ENCODE peak calls at places on chromosomes 3 and 15, in four cellular contexts. One of them, this sample, is unnamed.

GRCh38 chr15:89835190-89835564 is 20.5 kb upstream of the ANPEP start:
- DNase-seq in GM06990: no peak
- DNase-seq in HepG2: no peak
- DNase-seq in heart right ventricle: no peak
- DNase-seq in this sample: no peak

GRCh38 chr15:50138391-50138790 is 19.4 kb upstream of the ATP8B4 start:
- DNase-seq in heart right ventricle: no peak
- DNase-seq in GM06990: no peak
- DNase-seq in HepG2: no peak
- DNase-seq in this sample: no peak

GRCh38 chr3:23258110-23258509 is 55.0 kb downstream of the UBE2E2 start:
- DNase-seq in heart right ventricle: no peak
- DNase-seq in HepG2: no peak
- DNase-seq in GM06990: no peak
- DNase-seq in this sample: no peak

GRCh38 chr15:63389902-63390301 is 8.3 kb upstream of the CA12 start:
- DNase-seq in GM06990: no peak
- DNase-seq in heart right ventricle: no peak
- DNase-seq in HepG2: peak
- DNase-seq in this sample: peak

GRCh38 chr3:105368575-105369500 is 2.1 kb downstream of the ALCAM start:
- DNase-seq in HepG2: peak
- DNase-seq in GM06990: peak
- DNase-seq in heart right ventricle: peak
- DNase-seq in this sample: peak

GRCh38 chr15:101062063-101062462 is 142.9 kb downstream of the LRRK1 start:
- DNase-seq in GM06990: no peak
- DNase-seq in heart right ventricle: no peak
- DNase-seq in HepG2: no peak
- DNase-seq in this sample: no peak

GRCh38 chr3:153209596-153209995 is 47.6 kb downstream of the RAP2B start:
- DNase-seq in heart right ventricle: peak
- DNase-seq in GM06990: no peak
- DNase-seq in HepG2: no peak
- DNase-seq in this sample: no peak

GRCh38 chr3:45105855-45106655 is 40.1 kb downstream of the CDCP1 start:
- DNase-seq in heart right ventricle: no peak
- DNase-seq in GM06990: no peak
- DNase-seq in HepG2: no peak
- DNase-seq in this sample: no peak

GRCh38 chr3:131812433-131812832 is 222.4 kb downstream of the CPNE4 start:
- DNase-seq in heart right ventricle: no peak
- DNase-seq in GM06990: no peak
- DNase-seq in HepG2: no peak
- DNase-seq in this sample: no peak

GRCh38 chr3:133444071-133444774 is 44.4 kb downstream of the BFSP2 start:
- DNase-seq in HepG2: peak
- DNase-seq in heart right ventricle: no peak
- DNase-seq in GM06990: no peak
- DNase-seq in this sample: no peak

GRCh38 chr3:157423337-157423736 is 13.3 kb upstream of the PTX3 start:
- DNase-seq in heart right ventricle: no peak
- DNase-seq in HepG2: no peak
- DNase-seq in GM06990: no peak
- DNase-seq in this sample: no peak

GRCh38 chr3:154795046-154795445 is 285.1 kb upstream of the MME start:
- DNase-seq in HepG2: no peak
- DNase-seq in heart right ventricle: no peak
- DNase-seq in GM06990: no peak
- DNase-seq in this sample: no peak

GRCh38 chr3:57863380-57863779 is 107.3 kb downstream of the SLMAP start:
- DNase-seq in GM06990: no peak
- DNase-seq in HepG2: no peak
- DNase-seq in heart right ventricle: no peak
- DNase-seq in this sample: no peak

GRCh38 chr15:65374334-65374733 is 3.5 kb downstream of the IGDCC3 start:
- DNase-seq in GM06990: no peak
- DNase-seq in HepG2: no peak
- DNase-seq in heart right ventricle: no peak
- DNase-seq in this sample: no peak

GRCh38 chr3:42159706-42160472 is 68.7 kb downstream of the TRAK1 start:
- DNase-seq in heart right ventricle: no peak
- DNase-seq in GM06990: no peak
- DNase-seq in HepG2: peak
- DNase-seq in this sample: peak

GRCh38 chr3:9420850-9421549 is 23.6 kb downstream of the SETD5 start:
- DNase-seq in heart right ventricle: no peak
- DNase-seq in HepG2: no peak
- DNase-seq in GM06990: no peak
- DNase-seq in this sample: no peak

GRCh38 chr15:49255966-49256759 is 86.1 kb downstream of the GALK2 start:
- DNase-seq in GM06990: no peak
- DNase-seq in heart right ventricle: no peak
- DNase-seq in HepG2: no peak
- DNase-seq in this sample: no peak

GRCh38 chr3:188323067-188323842 is 169.3 kb downstream of the LPP start:
- DNase-seq in GM06990: no peak
- DNase-seq in heart right ventricle: no peak
- DNase-seq in HepG2: no peak
- DNase-seq in this sample: no peak

GRCh38 chr3:124202754-124203153 is 210.8 kb upstream of the ROPN1 start:
- DNase-seq in GM06990: no peak
- DNase-seq in heart right ventricle: peak
- DNase-seq in HepG2: no peak
- DNase-seq in this sample: peak

GRCh38 chr15:41852736-41853135 is 14.1 kb downstream of the PLA2G4B start:
- DNase-seq in heart right ventricle: no peak
- DNase-seq in GM06990: no peak
- DNase-seq in HepG2: no peak
- DNase-seq in this sample: no peak

GRCh38 chr3:148146947-148147346 is 550.8 kb upstream of the AGTR1 start:
- DNase-seq in GM06990: no peak
- DNase-seq in heart right ventricle: no peak
- DNase-seq in HepG2: no peak
- DNase-seq in this sample: peak

GRCh38 chr3:179113903-179114302 is 34.3 kb upstream of the PIK3CA start:
- DNase-seq in HepG2: no peak
- DNase-seq in heart right ventricle: no peak
- DNase-seq in GM06990: no peak
- DNase-seq in this sample: no peak

GRCh38 chr15:37873336-37873735 is 61.1 kb upstream of the TMCO5A start:
- DNase-seq in HepG2: no peak
- DNase-seq in heart right ventricle: no peak
- DNase-seq in GM06990: no peak
- DNase-seq in this sample: no peak

GRCh38 chr3:111669926-111670630 is 74.9 kb upstream of the ZBED2 start:
- DNase-seq in HepG2: no peak
- DNase-seq in GM06990: no peak
- DNase-seq in heart right ventricle: no peak
- DNase-seq in this sample: no peak

GRCh38 chr3:53166781-53167291 is 5.8 kb downstream of the PRKCD start:
- DNase-seq in GM06990: no peak
- DNase-seq in heart right ventricle: peak
- DNase-seq in HepG2: no peak
- DNase-seq in this sample: peak

GRCh38 chr3:70876154-70876553 is 563.7 kb upstream of the MDFIC2 start:
- DNase-seq in HepG2: no peak
- DNase-seq in GM06990: no peak
- DNase-seq in heart right ventricle: no peak
- DNase-seq in this sample: no peak

GRCh38 chr3:99579246-99579645 is 59.1 kb upstream of the COL8A1 start:
- DNase-seq in heart right ventricle: no peak
- DNase-seq in HepG2: peak
- DNase-seq in GM06990: no peak
- DNase-seq in this sample: no peak

GRCh38 chr15:25793354-25794050 is 69.6 kb downstream of the ATP10A start:
- DNase-seq in GM06990: no peak
- DNase-seq in heart right ventricle: no peak
- DNase-seq in HepG2: no peak
- DNase-seq in this sample: no peak

GRCh38 chr15:67998599-67999122 is 55.5 kb upstream of the PIAS1 start:
- DNase-seq in heart right ventricle: no peak
- DNase-seq in HepG2: no peak
- DNase-seq in GM06990: no peak
- DNase-seq in this sample: peak

GRCh38 chr15:100760357-100760903 is 119.2 kb upstream of the ALDH1A3 start:
- DNase-seq in heart right ventricle: no peak
- DNase-seq in HepG2: no peak
- DNase-seq in GM06990: no peak
- DNase-seq in this sample: no peak

GRCh38 chr15:91311986-91312385 is 211.9 kb downstream of the SV2B start:
- DNase-seq in heart right ventricle: no peak
- DNase-seq in HepG2: no peak
- DNase-seq in GM06990: no peak
- DNase-seq in this sample: peak

GRCh38 chr3:108474581-108474980 is 35.8 kb downstream of the MYH15 start:
- DNase-seq in heart right ventricle: no peak
- DNase-seq in GM06990: no peak
- DNase-seq in HepG2: no peak
- DNase-seq in this sample: no peak

GRCh38 chr3:23968467-23969184 is 23.5 kb downstream of the NR1D2 start:
- DNase-seq in HepG2: no peak
- DNase-seq in GM06990: no peak
- DNase-seq in heart right ventricle: no peak
- DNase-seq in this sample: peak

GRCh38 chr3:98759629-98760028 is 3.5 kb upstream of the ST3GAL6 start:
- DNase-seq in HepG2: no peak
- DNase-seq in GM06990: no peak
- DNase-seq in heart right ventricle: no peak
- DNase-seq in this sample: no peak

GRCh38 chr3:63878394-63879089 is 14.9 kb downstream of the ATXN7 start:
- DNase-seq in HepG2: peak
- DNase-seq in heart right ventricle: no peak
- DNase-seq in GM06990: no peak
- DNase-seq in this sample: peak